ENCODE peak calls at places on chromosome 10, in five cellular contexts. Y, G, E, S and K are unnamed samples.

GRCh38 chr10:42864575-42864974 is 82.0 kb downstream of the BMS1 start:
- DNase-seq in Y (no peak), G (no peak), E (peak), S (no peak), K (no peak)

GRCh38 chr10:123044391-123044790 is 35.6 kb downstream of the ACADSB start:
- DNase-seq in Y (no peak), G (no peak), E (peak), S (peak), K (no peak)

GRCh38 chr10:100743626-100744135 is 1.7 kb upstream of the PAX2 start:
- DNase-seq in Y (peak), G (no peak), E (peak), S (peak), K (peak)

GRCh38 chr10:95651346-95652115 is 5.0 kb downstream of the ALDH18A1 start:
- DNase-seq in Y (no peak), G (no peak), E (no peak), S (no peak), K (no peak)

GRCh38 chr10:113751116-113751728 is at the start of gene PLEKHS1:
- DNase-seq in Y (no peak), G (no peak), E (peak), S (no peak), K (peak)

GRCh38 chr10:56329961-56330360 is 31.1 kb downstream of the ZWINT start:
- DNase-seq in Y (no peak), G (no peak), E (no peak), S (no peak), K (no peak)

GRCh38 chr10:43680035-43680434 is 31.4 kb upstream of the ZNF32 start:
- DNase-seq in Y (no peak), G (no peak), E (peak), S (no peak), K (no peak)

GRCh38 chr10:102650655-102651454 is 6.6 kb downstream of the TRIM8 start:
- DNase-seq in Y (peak), G (no peak), E (no peak), S (no peak), K (peak)

GRCh38 chr10:78362406-78363022 is 328.9 kb downstream of the RPS24 start:
- DNase-seq in Y (no peak), G (no peak), E (peak), S (no peak), K (no peak)

GRCh38 chr10:8076948-8077347 is 22.5 kb downstream of the GATA3 start:
- DNase-seq in Y (no peak), G (no peak), E (no peak), S (no peak), K (no peak)

GRCh38 chr10:78852856-78853255 is 215.9 kb upstream of the ZMIZ1 start:
- DNase-seq in Y (peak), G (no peak), E (peak), S (no peak), K (no peak)

GRCh38 chr10:43212043-43212721 is 54.7 kb downstream of the RASGEF1A start:
- DNase-seq in Y (no peak), G (no peak), E (no peak), S (no peak), K (no peak)

GRCh38 chr10:87546221-87546620 is 41.5 kb downstream of the MINPP1 start:
- DNase-seq in Y (peak), G (no peak), E (peak), S (no peak), K (peak)

GRCh38 chr10:1509003-1509402 is 228.3 kb downstream of the ADARB2 start:
- DNase-seq in Y (no peak), G (no peak), E (no peak), S (no peak), K (no peak)

GRCh38 chr10:17851611-17852010 is 42.5 kb downstream of the MRC1 start:
- DNase-seq in Y (no peak), G (no peak), E (no peak), S (peak), K (no peak)

GRCh38 chr10:51001587-51001986 is 72.7 kb upstream of the PRKG1 start:
- DNase-seq in Y (no peak), G (no peak), E (peak), S (no peak), K (no peak)

GRCh38 chr10:114697061-114697598 is 39.1 kb upstream of the ABLIM1 start:
- DNase-seq in Y (no peak), G (no peak), E (peak), S (peak), K (no peak)

GRCh38 chr10:49360271-49361177 is 35.4 kb downstream of the DRGX start:
- DNase-seq in Y (no peak), G (no peak), E (peak), S (no peak), K (no peak)

GRCh38 chr10:47364911-47365310 is 16.7 kb downstream of the RBP3 start:
- DNase-seq in Y (no peak), G (no peak), E (no peak), S (no peak), K (no peak)

GRCh38 chr10:21260060-21260792 is 265.3 kb downstream of the SKIDA1 start:
- DNase-seq in Y (no peak), G (no peak), E (no peak), S (peak), K (no peak)

GRCh38 chr10:61115874-61116273 is 171.9 kb upstream of the RHOBTB1 start:
- DNase-seq in Y (no peak), G (no peak), E (no peak), S (no peak), K (no peak)

GRCh38 chr10:4051011-4051407 is 266.0 kb upstream of the KLF6 start:
- DNase-seq in Y (no peak), G (no peak), E (peak), S (peak), K (no peak)

GRCh38 chr10:50788951-50789904 is 49.5 kb downstream of the ASAH2B start:
- DNase-seq in Y (peak), G (no peak), E (peak), S (no peak), K (no peak)

GRCh38 chr10:79298403-79299244 is 48.6 kb upstream of the PPIF start:
- DNase-seq in Y (no peak), G (no peak), E (peak), S (no peak), K (no peak)